ENCODE peak calls at places on chromosomes 13 and 19, in seven cellular contexts. P is RWPE2; D is brain microvascular endothelial cell; Y is left lung; I is CD4-positive, alpha-beta memory T cell; B is left ventricle myocardium inferior; A is pancreas. Q is an unnamed sample. For H3K36me3, the result is how much of the 10 kb centered on the place peaks cover.

GRCh38 chr13:42355118-42355840 is 83.3 kb downstream of the AKAP11 start:
- DNase-seq in P (no peak), D (no peak), Y (no peak), I (peak), B (no peak), A (no peak), Q (no peak)

GRCh38 chr19:6058411-6059201 is 51.7 kb downstream of the RFX2 start:
- DNase-seq in P (no peak), D (no peak), Y (no peak), I (no peak), B (no peak), A (no peak), Q (peak)

GRCh38 chr19:54551950-54552912 is 21.4 kb upstream of the LILRA2 start:
- DNase-seq in P (no peak), D (no peak), Y (peak), I (no peak), B (peak), A (no peak), Q (no peak)

GRCh38 chr13:110957931-110958330 is 43.1 kb upstream of the ANKRD10 start:
- DNase-seq in P (no peak), D (no peak), Y (no peak), I (no peak), B (no peak), A (no peak), Q (no peak)

GRCh38 chr13:23902975-23903905 is 5.9 kb upstream of the C1QTNF9B start:
- DNase-seq in P (no peak), D (no peak), Y (peak), I (no peak), B (no peak), A (peak), Q (no peak)

GRCh38 chr19:38686530-38686888 is 39.1 kb downstream of the ACTN4 start:
- DNase-seq in P (no peak), D (no peak), Y (no peak), I (peak), B (no peak), A (no peak), Q (peak)

GRCh38 chr19:23283925-23284324 is 33.7 kb upstream of the ZNF724 start:
- DNase-seq in P (no peak), D (peak), Y (no peak), I (peak), B (peak), A (no peak), Q (no peak)

GRCh38 chr13:113151745-113152707 is 6.4 kb upstream of the PROZ start:
- DNase-seq in P (no peak), D (peak), Y (no peak), I (no peak), B (no peak), A (peak), Q (peak)

GRCh38 chr19:3061214-3062161 is 807 bp downstream of the TLE5 start:
- DNase-seq in P (no peak), D (no peak), Y (peak), I (peak), B (peak), A (peak), Q (no peak)

GRCh38 chr13:32261567-32261966 is 53.6 kb downstream of the ZAR1L start:
- DNase-seq in P (no peak), D (peak), Y (no peak), I (no peak), B (peak), A (no peak), Q (no peak)

GRCh38 chr13:110882972-110883371 is 31.9 kb downstream of the ANKRD10 start:
- DNase-seq in P (no peak), D (no peak), Y (no peak), I (no peak), B (no peak), A (no peak), Q (no peak)

GRCh38 chr13:73656863-73657262 is 477.3 kb downstream of the KLF12 start:
- DNase-seq in P (no peak), D (no peak), Y (no peak), I (no peak), B (no peak), A (no peak), Q (no peak)

GRCh38 chr13:99873141-99873540 is 98.4 kb downstream of the ZIC5 start:
- DNase-seq in P (no peak), D (no peak), Y (no peak), I (no peak), B (no peak), A (no peak), Q (no peak)

GRCh38 chr13:37640499-37640898 is 41.9 kb upstream of the POSTN start:
- DNase-seq in P (no peak), D (peak), Y (no peak), I (no peak), B (no peak), A (no peak), Q (no peak)

GRCh38 chr13:41970918-41971317 is 10.0 kb upstream of the VWA8 start:
- DNase-seq in P (no peak), D (no peak), Y (no peak), I (no peak), B (no peak), A (no peak), Q (no peak)

GRCh38 chr13:84413016-84413415 is 530.7 kb upstream of the SLITRK1 start:
- DNase-seq in P (no peak), D (no peak), Y (no peak), I (no peak), B (no peak), A (no peak), Q (no peak)

GRCh38 chr13:48066310-48066989 is 28.5 kb downstream of the MED4 start:
- DNase-seq in P (peak), D (no peak), Y (no peak), I (no peak), B (no peak), A (no peak), Q (no peak)

GRCh38 chr13:24038405-24038804 is 122.1 kb upstream of the SPATA13 start:
- DNase-seq in P (no peak), D (peak), Y (no peak), I (no peak), B (no peak), A (no peak), Q (no peak)

GRCh38 chr19:11405846-11406643 is 13.1 kb downstream of the RGL3 start:
- DNase-seq in P (no peak), D (no peak), Y (peak), I (no peak), B (no peak), A (peak), Q (no peak)

GRCh38 chr19:48480476-48481190 is 11.5 kb downstream of the CYTH2 start:
- DNase-seq in P (no peak), D (peak), Y (peak), I (peak), B (peak), A (peak), Q (no peak)

GRCh38 chr13:66887088-66887487 is 343.0 kb downstream of the PCDH9 start:
- DNase-seq in P (no peak), D (no peak), Y (no peak), I (no peak), B (no peak), A (no peak), Q (no peak)

GRCh38 chr13:91078093-91078679 is 269.3 kb upstream of the MIR17HG start:
- DNase-seq in P (no peak), D (no peak), Y (no peak), I (no peak), B (no peak), A (no peak), Q (no peak)

GRCh38 chr19:17645339-17645963 is 42.7 kb downstream of the UNC13A start:
- DNase-seq in P (no peak), D (no peak), Y (peak), I (no peak), B (no peak), A (no peak), Q (no peak)

GRCh38 chr19:56404705-56405056 is 549 bp downstream of the ZNF583 start:
- DNase-seq in P (no peak), D (no peak), Y (no peak), I (no peak), B (no peak), A (no peak), Q (no peak)

GRCh38 chr19:56400485-56400884 is 3.6 kb upstream of the ZNF583 start:
- DNase-seq in P (no peak), D (no peak), Y (no peak), I (no peak), B (no peak), A (no peak), Q (no peak)

GRCh38 chr19:56403764-56404704 is at the start of gene ZNF583:
- DNase-seq in P (peak), D (peak), Y (peak), I (peak), B (peak), A (peak), Q (peak)

GRCh38 chr19:56405062-56405461 is 930 bp downstream of the ZNF583 start:
- DNase-seq in P (no peak), D (no peak), Y (no peak), I (no peak), B (no peak), A (no peak), Q (no peak)

DNA sequence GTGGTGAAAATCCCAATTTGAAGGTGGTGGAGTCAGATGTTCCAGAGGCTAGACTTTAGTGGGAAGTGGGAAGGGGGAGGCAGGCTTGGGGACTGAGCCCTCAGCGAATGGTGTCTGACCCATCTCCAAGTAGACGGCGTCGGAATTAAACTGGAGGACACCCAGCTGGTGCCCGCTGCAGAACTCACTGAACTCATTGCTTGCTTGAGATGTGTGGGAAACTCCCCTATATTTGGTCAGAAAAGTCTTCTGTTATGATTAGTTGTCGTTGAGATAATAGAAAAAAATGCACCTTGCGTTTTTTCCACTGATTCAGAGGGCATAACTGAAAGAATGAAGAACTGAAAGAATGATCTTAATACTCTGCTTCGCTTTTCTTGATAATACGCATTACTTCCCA is 871 bp upstream of the ZNF583 start:
- DNase-seq in P (no peak), D (no peak), Y (no peak), I (no peak), B (no peak), A (no peak), Q (no peak)
- H3K4me3 ChIP-seq in P (peak), D (peak), Y (peak), I (peak), B (peak), A (peak), Q (peak)

DNA sequence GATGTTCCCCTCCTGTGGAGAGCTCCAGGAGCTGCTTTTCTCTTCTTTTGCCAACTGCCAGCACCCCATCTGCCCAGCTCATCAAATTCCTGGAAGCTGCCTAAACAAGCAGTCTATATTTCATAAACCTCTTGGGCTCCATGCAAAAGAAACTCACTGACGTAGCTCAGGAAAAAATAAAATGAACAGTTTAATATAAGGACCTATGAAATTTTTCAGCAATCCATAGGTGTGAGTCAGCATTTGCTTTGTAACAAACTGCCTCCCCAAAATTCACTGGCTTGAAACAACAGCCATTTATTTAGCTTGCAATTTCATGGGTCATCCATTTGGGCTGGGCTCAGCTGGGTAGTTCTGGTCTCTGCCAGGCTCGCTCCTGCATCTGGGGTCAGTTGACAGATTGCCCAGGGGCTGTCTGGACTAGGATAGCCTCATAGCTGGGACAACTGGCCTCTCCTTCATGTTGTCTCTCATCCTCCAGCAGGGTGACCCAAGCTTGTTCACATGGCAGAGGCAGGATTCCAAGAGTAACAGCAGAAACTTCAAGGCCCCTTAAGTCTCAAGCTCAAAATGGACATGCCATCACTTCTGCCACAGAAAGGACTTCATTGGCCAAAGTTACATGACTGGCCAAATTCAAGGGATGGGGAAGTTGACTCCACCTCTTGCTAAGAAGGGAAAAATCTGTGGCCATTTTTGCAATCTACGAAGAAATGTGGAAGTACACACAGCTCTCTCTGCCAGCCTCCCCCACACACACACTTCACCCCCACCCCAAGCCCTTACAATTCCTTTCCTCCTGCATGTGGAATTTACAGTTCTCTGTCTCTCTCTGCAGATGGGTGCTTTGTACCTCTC is 7.9 kb upstream of the PVR start:
- DNase-seq in P (no peak), D (no peak), Y (no peak), I (no peak), B (no peak), A (no peak), Q (no peak)
- H3K27ac ChIP-seq in P (peak), D (no peak), Y (no peak), I (no peak), B (no peak), A (no peak), Q (no peak)

DNA sequence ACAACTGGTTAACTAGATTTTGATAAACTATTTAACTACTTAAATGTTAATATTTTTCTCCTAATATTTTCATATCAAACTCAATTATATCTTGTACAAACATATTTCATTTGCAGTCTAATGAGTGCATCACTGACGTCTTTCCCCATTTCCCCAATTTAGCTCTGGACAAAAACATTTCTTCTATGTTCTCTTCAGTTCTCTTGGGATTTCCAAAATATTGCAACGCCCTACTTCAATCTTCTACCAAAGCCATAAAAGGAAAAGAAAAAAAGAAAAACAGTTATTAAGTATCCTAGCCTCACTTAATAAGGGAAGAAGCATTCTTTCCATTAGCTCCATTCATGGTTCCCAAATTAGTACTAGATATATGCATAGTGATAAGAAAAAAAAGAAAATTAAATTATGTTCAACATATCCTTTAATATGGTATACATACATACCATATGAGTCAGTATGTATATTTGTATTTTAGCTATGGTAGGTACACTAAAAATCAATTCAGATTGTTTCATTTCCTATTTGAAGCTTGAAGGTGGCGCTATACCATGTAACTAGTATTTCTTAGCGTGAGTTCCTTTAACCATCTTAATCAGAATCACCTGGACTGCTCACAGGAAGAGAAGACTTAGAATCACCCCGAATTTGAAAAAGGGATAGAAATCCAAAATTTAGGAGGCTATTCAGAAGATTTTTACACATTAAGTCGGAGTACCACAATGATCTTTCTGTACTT is 9.9 kb downstream of the FBXL3 start:
- DNase-seq in P (no peak), D (no peak), Y (no peak), I (no peak), B (no peak), A (no peak), Q (no peak)
- H3K36me3 ChIP-seq in P (half or more), D (under half), Y (under half), I (half or more), B (half or more), A (under half), Q (half or more)

GRCh38 chr19:44661205-44661604 is 10.1 kb upstream of the CEACAM19 start:
- DNase-seq in P (no peak), D (no peak), Y (no peak), I (no peak), B (no peak), A (no peak), Q (no peak)

GRCh38 chr19:44663996-44664395 is 7.3 kb upstream of the CEACAM19 start:
- DNase-seq in P (no peak), D (no peak), Y (no peak), I (no peak), B (no peak), A (no peak), Q (no peak)

GRCh38 chr19:44660081-44660480 is 11.2 kb upstream of the CEACAM19 start:
- DNase-seq in P (no peak), D (no peak), Y (no peak), I (no peak), B (no peak), A (no peak), Q (no peak)

GRCh38 chr19:44662686-44663085 is 8.6 kb upstream of the CEACAM19 start:
- DNase-seq in P (no peak), D (no peak), Y (no peak), I (no peak), B (no peak), A (no peak), Q (no peak)

GRCh38 chr19:44661904-44662303 is 9.4 kb upstream of the CEACAM19 start:
- DNase-seq in P (no peak), D (no peak), Y (no peak), I (no peak), B (no peak), A (no peak), Q (no peak)
- H3K4me3 ChIP-seq in P (no peak), D (no peak), Y (no peak), I (no peak), B (no peak), A (no peak), Q (no peak)

GRCh38 chr19:29439021-29439420 is 86.8 kb upstream of the VSTM2B start:
- DNase-seq in P (no peak), D (no peak), Y (no peak), I (no peak), B (no peak), A (no peak), Q (no peak)
- H3K27ac ChIP-seq in P (no peak), D (no peak), Y (no peak), I (no peak), B (no peak), A (no peak), Q (no peak)

DNA sequence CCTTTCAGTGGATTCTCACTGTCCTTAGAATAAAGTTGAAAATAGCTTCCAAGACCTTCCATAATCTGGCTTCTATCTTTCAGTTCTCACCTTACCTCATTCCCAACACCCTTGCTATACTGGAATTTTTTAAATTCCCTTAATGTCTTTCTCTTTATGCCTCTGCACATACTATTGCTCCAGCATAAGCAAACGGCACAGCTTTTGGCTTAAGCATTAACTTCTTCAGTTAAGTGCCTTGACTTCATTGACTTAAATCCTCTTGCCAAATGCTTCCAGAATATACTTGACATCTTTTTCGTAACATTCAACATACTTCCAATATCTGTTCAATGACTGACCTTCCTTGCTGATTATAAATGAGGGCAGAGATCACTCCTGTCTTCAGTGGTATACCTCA is 34.0 kb downstream of the SERPINE3 start:
- DNase-seq in P (no peak), D (no peak), Y (no peak), I (no peak), B (no peak), A (no peak), Q (no peak)
- H3K36me3 ChIP-seq in P (half or more), D (under half), Y (under half), I (half or more), B (half or more), A (half or more), Q (half or more)

GRCh38 chr13:20173121-20173746 is 12.4 kb upstream of the GJA3 start:
- DNase-seq in P (no peak), D (no peak), Y (no peak), I (no peak), B (no peak), A (no peak), Q (no peak)

GRCh38 chr13:20174656-20175405 is 14.0 kb upstream of the GJA3 start:
- DNase-seq in P (peak), D (peak), Y (peak), I (no peak), B (peak), A (peak), Q (peak)

GRCh38 chr13:20175907-20176652 is 15.2 kb upstream of the GJA3 start:
- DNase-seq in P (no peak), D (no peak), Y (no peak), I (no peak), B (no peak), A (no peak), Q (no peak)

GRCh38 chr13:20177049-20177831 is 15.5 kb downstream of the GJB2 start:
- DNase-seq in P (no peak), D (no peak), Y (peak), I (no peak), B (no peak), A (peak), Q (no peak)

DNA sequence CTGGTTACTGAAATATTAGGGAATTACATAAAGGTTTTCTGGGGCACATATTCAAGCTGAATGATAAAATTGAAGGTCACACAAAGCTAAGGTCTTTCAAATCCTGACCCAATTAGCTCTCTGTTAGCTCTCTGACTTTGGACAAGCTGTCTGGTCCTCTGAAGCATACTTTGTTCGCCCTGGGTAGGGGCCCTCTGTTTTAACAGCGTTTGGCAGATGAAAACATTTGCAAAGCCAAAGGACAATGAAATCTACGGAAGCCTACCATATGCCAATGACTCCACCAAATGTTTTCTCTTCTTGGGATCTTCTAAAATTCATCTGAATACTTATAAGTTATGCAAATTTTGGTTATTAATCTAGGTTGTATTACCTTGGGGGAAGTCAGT is 14.5 kb upstream of the GJA3 start:
- DNase-seq in P (no peak), D (no peak), Y (no peak), I (no peak), B (no peak), A (no peak), Q (no peak)
- H3K4me3 ChIP-seq in P (no peak), D (no peak), Y (no peak), I (no peak), B (no peak), A (no peak), Q (peak)

GRCh38 chr13:77016241-77016812 is 10.6 kb downstream of the FBXL3 start:
- DNase-seq in P (no peak), D (no peak), Y (no peak), I (no peak), B (no peak), A (no peak), Q (no peak)

GRCh38 chr13:77014906-77015685 is 11.9 kb downstream of the FBXL3 start:
- DNase-seq in P (no peak), D (no peak), Y (no peak), I (no peak), B (no peak), A (no peak), Q (no peak)

GRCh38 chr13:77013853-77014542 is 13.0 kb downstream of the FBXL3 start:
- DNase-seq in P (no peak), D (no peak), Y (no peak), I (no peak), B (no peak), A (no peak), Q (no peak)

GRCh38 chr13:77022341-77022740 is 4.6 kb downstream of the FBXL3 start:
- DNase-seq in P (no peak), D (peak), Y (no peak), I (no peak), B (no peak), A (no peak), Q (no peak)

GRCh38 chr13:77019756-77020155 is 7.2 kb downstream of the FBXL3 start:
- DNase-seq in P (no peak), D (no peak), Y (no peak), I (no peak), B (no peak), A (no peak), Q (no peak)
- H3K27ac ChIP-seq in P (no peak), D (no peak), Y (no peak), I (no peak), B (no peak), A (no peak), Q (no peak)